ENCODE peak calls at places on chromosomes 3 and 15, in six cellular contexts. C is K562, K is H1, O is HepG2, P is GM12878, S is HCT116. E is an unnamed sample.

GRCh38 chr15:59096429-59096828 is 8.5 kb upstream of the CCNB2 start:
- DNase-seq in P (no peak), C (no peak), K (no peak), O (no peak), S (no peak), E (no peak)

GRCh38 chr3:69330891-69331400 is 54.9 kb downstream of the FRMD4B start:
- DNase-seq in S (no peak), P (no peak), K (no peak), C (no peak), O (no peak), E (no peak)

GRCh38 chr3:133362539-133362938 is 37.3 kb upstream of the BFSP2 start:
- DNase-seq in O (no peak), K (no peak), C (no peak), S (no peak), P (no peak), E (no peak)

GRCh38 chr3:50450135-50450911 is 53.1 kb downstream of the CACNA2D2 start:
- DNase-seq in K (no peak), P (no peak), S (no peak), C (no peak), O (peak; percentile 12), E (no peak)

GRCh38 chr3:32177702-32178198 is 60.7 kb upstream of the CMTM8 start:
- DNase-seq in S (peak; percentile 90), P (no peak), K (peak; percentile 73), O (peak; percentile 88), C (peak; percentile 76), E (peak; percentile 44)

GRCh38 chr15:50116477-50116876 is 2.6 kb downstream of the ATP8B4 start:
- DNase-seq in S (peak; percentile 34), K (peak; percentile 56), C (peak; percentile 30), P (no peak), O (peak; percentile 78), E (no peak)

GRCh38 chr15:27091270-27091940 is 120.4 kb downstream of the GABRG3 start:
- DNase-seq in O (no peak), S (no peak), K (no peak), C (peak; percentile 33), P (no peak), E (no peak)

GRCh38 chr3:169026543-169027181 is 636.9 kb downstream of the MECOM start:
- DNase-seq in P (no peak), C (no peak), K (no peak), O (peak; percentile 1), S (peak; percentile 26), E (no peak)

GRCh38 chr15:38530113-38530512 is 34.5 kb downstream of the RASGRP1 start:
- DNase-seq in C (no peak), S (no peak), K (no peak), P (peak; percentile 24), O (no peak), E (no peak)

GRCh38 chr3:151468284-151468917 is 7.5 kb upstream of the IGSF10 start:
- DNase-seq in K (peak; percentile 58), S (peak; percentile 73), O (peak; percentile 63), P (no peak), C (peak; percentile 58), E (peak; percentile 51)

GRCh38 chr3:97940034-97940433 is 32.2 kb downstream of the RIOX2 start:
- DNase-seq in O (peak; percentile 26), C (no peak), P (no peak), S (peak; percentile 0), K (no peak), E (peak; percentile 16)

GRCh38 chr15:52673312-52673711 is 5.9 kb downstream of the ATOSA start:
- DNase-seq in C (no peak), K (no peak), S (no peak), P (no peak), O (no peak), E (no peak)
- TF ChIP-seq JUND in C (no peak), K (no peak), S (no peak), P (no peak), O (no peak), E (no peak)

DNA sequence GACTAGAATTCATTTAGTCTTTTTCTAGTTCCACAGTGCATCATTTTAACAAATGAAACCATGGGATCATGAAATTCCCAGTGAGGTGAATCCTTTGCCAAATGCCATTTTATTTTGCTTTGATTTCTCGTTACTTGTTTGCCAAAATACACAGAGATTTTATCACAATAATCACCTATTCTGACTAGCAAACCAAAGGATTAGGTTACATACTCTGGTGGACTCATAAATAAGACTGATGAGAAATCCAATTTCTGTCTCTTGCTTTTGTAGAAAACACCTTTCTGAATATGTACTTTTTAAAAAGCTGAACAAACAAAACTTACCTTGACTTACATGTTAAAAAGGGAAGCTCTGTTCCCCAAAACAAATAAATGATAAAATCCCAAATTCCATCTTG is 12.2 kb downstream of the ERC2 start:
- DNase-seq in C (no peak), K (no peak), O (no peak), P (no peak), S (no peak), E (no peak)
- TF ChIP-seq JUND in C (no peak), K (no peak), O (no peak), P (no peak), S (no peak), E (no peak)

GRCh38 chr3:42887084-42887483 is 11.4 kb upstream of the CYP8B1 start:
- DNase-seq in K (no peak), C (no peak), S (no peak), P (no peak), O (no peak), E (no peak)

GRCh38 chr3:42891042-42891441 is 14.9 kb upstream of the ZNF662 start:
- DNase-seq in C (no peak), S (no peak), P (no peak), O (no peak), K (no peak), E (no peak)

GRCh38 chr3:42880601-42881451 is 5.1 kb upstream of the CYP8B1 start:
- DNase-seq in C (peak; percentile 96), K (peak; percentile 86), P (peak; percentile 42), S (peak; percentile 55), O (peak; percentile 66), E (peak; percentile 92)

GRCh38 chr3:42884324-42884723 is 8.6 kb upstream of the CYP8B1 start:
- DNase-seq in P (no peak), S (no peak), K (no peak), O (peak; percentile 35), C (no peak), E (no peak)

GRCh38 chr3:42886294-42886822 is 10.7 kb upstream of the CYP8B1 start:
- DNase-seq in K (no peak), O (no peak), C (no peak), S (no peak), P (no peak), E (no peak)
- TF ChIP-seq JUND in K (no peak), O (no peak), C (no peak), S (no peak), P (no peak), E (no peak)

DNA sequence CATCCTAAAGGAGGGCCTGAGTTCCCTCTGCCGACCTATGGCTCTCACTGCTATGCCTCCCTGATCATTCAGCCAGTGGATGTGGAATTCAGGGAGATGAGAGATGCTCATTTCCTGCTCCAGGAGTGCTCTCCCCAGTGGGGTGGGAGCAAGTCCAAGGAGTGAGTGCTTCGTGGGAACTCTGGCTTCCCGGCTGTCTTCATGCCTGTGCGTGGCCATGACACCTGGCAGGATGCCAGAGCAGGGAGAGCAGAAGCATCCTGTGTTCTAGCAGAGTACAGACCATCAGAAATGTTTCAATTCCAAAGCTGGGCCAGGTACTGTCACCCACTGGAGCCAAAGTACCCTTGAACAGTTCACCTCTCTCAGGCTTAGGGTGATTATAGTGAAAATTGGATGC is 45.1 kb downstream of the APH1B start:
- DNase-seq in K (no peak), S (no peak), O (no peak), C (peak; percentile 35), P (no peak), E (peak; percentile 47)
- TF ChIP-seq JUND in K (no peak), S (no peak), O (no peak), C (no peak), P (no peak), E (no peak)

DNA sequence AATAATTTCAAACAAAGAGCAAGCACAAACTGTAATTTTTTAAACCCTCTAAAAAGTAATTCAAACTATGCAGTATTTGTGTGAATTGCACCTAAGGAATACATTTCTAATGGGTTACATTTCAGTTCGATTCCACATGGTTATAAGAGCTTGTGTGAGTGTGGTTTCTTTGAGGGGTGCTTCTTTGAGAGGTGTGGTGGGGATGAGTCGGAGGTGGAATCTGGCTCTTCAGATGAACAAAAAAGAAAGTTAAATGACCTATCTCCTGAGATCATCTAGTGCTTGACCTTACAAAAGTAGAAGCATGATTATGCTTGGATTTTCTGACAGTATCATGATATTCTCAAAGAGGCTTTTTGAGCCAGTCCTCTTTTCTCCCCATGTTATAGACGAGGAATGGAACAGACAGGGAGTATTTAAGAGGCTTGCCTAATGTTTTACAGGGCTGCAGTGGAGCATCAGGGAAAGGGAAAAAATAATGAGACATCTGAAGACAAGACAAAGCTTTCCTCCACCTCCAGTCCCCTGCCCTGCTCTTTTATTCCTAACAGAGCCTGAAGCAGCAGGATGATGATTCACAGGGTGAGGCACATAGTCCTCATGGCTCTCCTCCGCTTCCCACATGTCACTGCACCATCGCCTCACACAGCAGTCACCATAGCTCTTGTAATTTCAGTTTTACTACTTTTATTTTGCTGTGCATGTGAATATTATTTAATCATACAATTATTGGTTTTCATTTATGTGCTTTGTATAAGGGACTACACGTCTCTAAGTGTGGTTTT is 82.0 kb downstream of the LYSMD4 start:
- DNase-seq in P (no peak), S (no peak), K (no peak), C (no peak), O (no peak), E (no peak)
- TF ChIP-seq JUND in P (no peak), S (no peak), K (no peak), C (no peak), O (no peak), E (no peak)

GRCh38 chr3:123229145-123229544 is 27.4 kb downstream of the SEC22A start:
- DNase-seq in K (no peak), C (no peak), S (no peak), O (no peak), P (no peak), E (no peak)
- TF ChIP-seq JUND in K (no peak), C (no peak), S (no peak), O (no peak), P (no peak), E (no peak)

DNA sequence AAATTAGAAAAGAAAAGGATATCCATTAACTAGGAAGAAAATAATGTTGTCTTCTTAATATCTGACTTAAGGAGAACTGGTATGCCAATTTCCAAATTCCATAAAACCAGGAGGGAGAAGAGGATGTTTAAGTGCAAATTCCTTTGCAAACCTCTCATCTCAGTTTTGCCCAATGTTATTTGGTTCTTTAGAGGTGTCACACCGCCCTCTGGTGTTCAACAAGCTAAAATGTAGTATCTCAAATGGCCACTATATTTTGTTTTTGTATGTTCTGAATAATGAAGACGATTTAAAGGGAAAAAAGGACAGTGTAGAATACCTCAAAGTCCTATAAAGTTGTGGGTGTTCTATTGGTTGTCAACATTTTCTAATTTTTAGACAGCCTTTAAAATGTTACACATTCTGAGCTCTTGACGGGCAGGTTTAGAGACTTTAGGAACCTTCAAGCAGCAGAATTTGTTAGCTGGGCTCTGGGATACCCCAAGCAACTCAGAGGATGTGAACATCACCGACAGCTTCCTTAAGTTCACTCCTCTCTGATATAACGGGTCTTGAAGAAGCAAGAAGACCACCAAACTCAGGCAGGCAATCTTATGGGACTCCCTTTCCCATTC is 458.3 kb downstream of the MFSD1 start:
- DNase-seq in S (peak; percentile 45), O (peak; percentile 56), P (no peak), C (peak; percentile 27), K (no peak), E (no peak)
- TF ChIP-seq JUND in S (no peak), O (no peak), P (no peak), C (no peak), K (no peak), E (no peak)

E was measured in T47D.